ENCODE peak calls at places on chromosomes 1 and 21, in five cellular contexts. I is AG09309, Q is upper lobe of left lung, D is right cardiac atrium, B is dorsolateral prefrontal cortex. L is an unnamed sample.

GRCh38 chr21:31220567-31220966 is 123.5 kb downstream of the TIAM1 start:
- DNase-seq in Q (no peak), B (no peak), D (no peak), I (no peak), L (peak)

GRCh38 chr1:169676001-169676400 is 35.4 kb downstream of the SELL start:
- DNase-seq in Q (no peak), B (no peak), D (no peak), I (peak), L (peak)

GRCh38 chr1:897176-897575 is 26.5 kb upstream of the SAMD11 start:
- DNase-seq in Q (no peak), I (no peak), B (no peak), D (no peak), L (no peak)

GRCh38 chr1:8031176-8031785 is 5.2 kb upstream of the ERRFI1 start:
- DNase-seq in I (no peak), B (no peak), Q (no peak), D (no peak), L (peak)

GRCh38 chr1:60273185-60273584 is 199.6 kb upstream of the C1orf87 start:
- DNase-seq in Q (no peak), I (no peak), B (no peak), D (no peak), L (peak)

GRCh38 chr1:11472284-11472683 is 6.7 kb upstream of the DISP3 start:
- DNase-seq in D (no peak), I (no peak), Q (no peak), B (no peak), L (no peak)

GRCh38 chr21:39781331-39781730 is 36.3 kb downstream of the IGSF5 start:
- DNase-seq in I (no peak), B (no peak), D (no peak), Q (no peak), L (no peak)

GRCh38 chr1:95655321-95656020 is 421.5 kb downstream of the RWDD3 start:
- DNase-seq in D (no peak), B (no peak), I (no peak), Q (no peak), L (no peak)

GRCh38 chr1:77511440-77511840 is 171.0 kb downstream of the ZZZ3 start:
- DNase-seq in D (no peak), I (peak), B (no peak), Q (no peak), L (peak)

GRCh38 chr1:164440222-164440621 is 118.8 kb upstream of the PBX1 start:
- DNase-seq in I (no peak), Q (no peak), B (no peak), D (peak), L (peak)

GRCh38 chr1:54272134-54272533 is 72.2 kb downstream of the MRPL37 start:
- DNase-seq in D (no peak), B (no peak), Q (no peak), I (no peak), L (no peak)

GRCh38 chr21:16751705-16752104 is 761.1 kb upstream of the CXADR start:
- DNase-seq in D (no peak), I (no peak), B (no peak), Q (no peak), L (no peak)

GRCh38 chr1:36133484-36133883 is 8.5 kb upstream of the COL8A2 start:
- DNase-seq in D (peak), B (no peak), Q (no peak), I (peak), L (peak)

GRCh38 chr1:94228640-94229375 is 8.6 kb downstream of the ARHGAP29 start:
- DNase-seq in Q (no peak), D (no peak), I (no peak), B (no peak), L (peak)

GRCh38 chr1:180912801-180913616 is at the start of gene KIAA1614:
- DNase-seq in B (peak), I (no peak), Q (peak), D (peak), L (peak)

GRCh38 chr1:62954758-62955157 is 170.8 kb downstream of the ATG4C start:
- DNase-seq in I (no peak), D (no peak), B (no peak), Q (no peak), L (no peak)

GRCh38 chr1:53377438-53377841 is 49.6 kb upstream of the LRP8 start:
- DNase-seq in D (no peak), Q (no peak), B (no peak), I (no peak), L (no peak)

GRCh38 chr1:54543729-54544496 is 4.1 kb upstream of the ACOT11 start:
- DNase-seq in I (peak), B (no peak), D (no peak), Q (no peak), L (peak)

GRCh38 chr1:10691740-10692125 is 104.7 kb downstream of the CASZ1 start:
- DNase-seq in B (no peak), I (no peak), Q (no peak), D (no peak), L (peak)

GRCh38 chr1:66711420-66711819 is 40.8 kb upstream of the DYNLT5 start:
- DNase-seq in Q (no peak), B (no peak), I (no peak), D (no peak), L (peak)

GRCh38 chr1:93907718-93908117 is 1.5 kb downstream of the GCLM start:
- DNase-seq in Q (no peak), I (peak), D (peak), B (no peak), L (peak)

GRCh38 chr1:94739521-94740061 is 80.6 kb upstream of the SLC44A3 start:
- DNase-seq in Q (peak), B (no peak), I (peak), D (peak), L (peak)

GRCh38 chr1:220733090-220733569 is 15.0 kb upstream of the MTARC2 start:
- DNase-seq in I (peak), B (peak), D (peak), Q (no peak), L (peak)

GRCh38 chr1:8422439-8423133 is 104.7 kb downstream of the SLC45A1 start:
- DNase-seq in Q (no peak), D (peak), I (no peak), B (no peak), L (peak)

GRCh38 chr1:110734146-110734680 is 59.5 kb upstream of the KCNA3 start:
- DNase-seq in D (no peak), B (no peak), Q (no peak), I (no peak), L (no peak)

GRCh38 chr1:86263101-86263500 is 106.5 kb upstream of the COL24A1 start:
- DNase-seq in I (no peak), D (no peak), B (no peak), Q (no peak), L (no peak)

DNA sequence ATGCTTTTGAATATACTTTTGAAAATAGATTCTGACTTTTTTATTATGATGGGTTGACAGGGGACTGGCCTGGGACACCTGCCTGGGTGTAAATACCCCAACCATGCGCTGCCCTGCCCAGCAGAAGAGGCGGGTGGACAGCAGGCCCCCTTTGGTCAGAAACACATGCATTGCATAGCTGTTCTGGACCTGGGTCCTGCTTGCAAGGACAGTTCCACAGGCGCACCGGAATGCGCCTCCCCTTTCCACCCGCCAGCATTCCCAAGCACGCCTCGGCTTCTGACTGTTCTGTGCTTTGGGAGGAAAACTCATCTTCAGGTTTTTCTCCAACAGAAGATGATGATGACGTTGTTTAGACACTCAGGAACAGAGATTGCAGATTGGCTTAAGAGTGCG is 435 bp upstream of the ZNF678 start:
- DNase-seq in Q (no peak), D (no peak), I (no peak), B (no peak), L (no peak)
- H3K4me3 ChIP-seq in Q (peak), D (no peak), I (no peak), B (peak), L (no peak)

GRCh38 chr1:224779491-224780020 is 149.9 kb upstream of the DNAH14 start:
- DNase-seq in D (no peak), B (no peak), Q (no peak), I (no peak), L (no peak)
- H3K4me3 ChIP-seq in D (no peak), B (no peak), Q (no peak), I (no peak), L (no peak)

GRCh38 chr1:150268342-150268705 is 492 bp downstream of the APH1A start:
- DNase-seq in Q (no peak), D (no peak), I (no peak), B (no peak), L (peak)

GRCh38 chr1:150268706-150269403 is at the start of gene APH1A:
- DNase-seq in D (peak), B (peak), I (peak), Q (peak), L (peak)

GRCh38 chr1:150272379-150272840 is at the start of gene C1orf54:
- DNase-seq in D (peak), B (no peak), Q (no peak), I (no peak), L (peak)

GRCh38 chr1:150267896-150268295 is 920 bp downstream of the APH1A start:
- DNase-seq in D (no peak), Q (no peak), B (no peak), I (no peak), L (no peak)

GRCh38 chr1:150273310-150273709 is 720 bp downstream of the C1orf54 start:
- DNase-seq in B (no peak), I (no peak), Q (no peak), D (no peak), L (no peak)
- H3K4me3 ChIP-seq in B (peak), I (no peak), Q (no peak), D (no peak), L (no peak)

GRCh38 chr21:28392436-28392835 is 600.2 kb downstream of the LTN1 start:
- DNase-seq in B (no peak), I (no peak), Q (no peak), D (no peak), L (no peak)
- H3K4me3 ChIP-seq in B (no peak), I (no peak), Q (no peak), D (no peak), L (no peak)

L was measured in AG10803.